ENCODE peak calls at places on chromosomes 3 and 15, in eight cellular contexts. C is neural progenitor cell, X is GM23338, D is hepatocyte, G is astrocyte, H is HepG2, V is MM.1S, F is PC-3. Y is an unnamed sample. For H3K79me2, the result is how much of the 10 kb centered on the place peaks cover.

GRCh38 chr3:49305608-49306007 is 28.6 kb upstream of the C3orf62 start:
- DNase-seq in D (no peak), H (no peak), G (no peak), F (no peak), X (no peak), C (no peak), V (no peak), Y (no peak)

GRCh38 chr3:63864008-63864871 is 573 bp downstream of the ATXN7 start:
- DNase-seq in X (peak), C (no peak), G (no peak), H (no peak), D (peak), F (no peak), V (peak), Y (no peak)

GRCh38 chr3:43294975-43295374 is 8.6 kb downstream of the SNRK start:
- DNase-seq in F (no peak), H (peak), C (no peak), V (no peak), G (peak), X (no peak), D (no peak), Y (no peak)

GRCh38 chr3:3189102-3189727 is 9.7 kb upstream of the CRBN start:
- DNase-seq in F (no peak), C (no peak), G (peak), V (no peak), D (peak), X (no peak), H (no peak), Y (no peak)

GRCh38 chr3:188349276-188349962 is 195.5 kb downstream of the LPP start:
- DNase-seq in G (peak), C (peak), X (peak), H (no peak), D (no peak), F (peak), V (no peak), Y (no peak)

GRCh38 chr15:88255109-88255495 is 1.4 kb downstream of the NTRK3 start:
- DNase-seq in X (peak), H (no peak), F (no peak), G (no peak), C (no peak), V (no peak), D (no peak), Y (no peak)

GRCh38 chr3:172056416-172056815 is 17.0 kb downstream of the FNDC3B start:
- DNase-seq in H (no peak), V (no peak), F (no peak), G (no peak), C (no peak), D (no peak), X (no peak), Y (no peak)

GRCh38 chr3:141240290-141241247 is 8.9 kb downstream of the PXYLP1 start:
- DNase-seq in C (no peak), H (no peak), V (no peak), G (peak), X (no peak), F (no peak), D (no peak), Y (peak)

GRCh38 chr3:125121246-125122010 is 65.6 kb upstream of the HEG1 start:
- DNase-seq in F (no peak), G (no peak), V (no peak), H (no peak), X (no peak), D (no peak), C (no peak), Y (no peak)

GRCh38 chr3:160771811-160772459 is 15.9 kb downstream of the PPM1L start:
- DNase-seq in F (no peak), C (no peak), G (no peak), D (peak), V (no peak), H (no peak), X (no peak), Y (no peak)

GRCh38 chr15:58362262-58362922 is 69.4 kb upstream of the LIPC start:
- DNase-seq in G (no peak), D (no peak), C (no peak), F (no peak), V (no peak), H (no peak), X (no peak), Y (no peak)

GRCh38 chr3:13705702-13706280 is 156.9 kb downstream of the FBLN2 start:
- DNase-seq in F (no peak), X (no peak), H (no peak), V (no peak), G (no peak), D (no peak), C (no peak), Y (no peak)

GRCh38 chr15:49042165-49042564 is 4.1 kb downstream of the SECISBP2L start:
- DNase-seq in H (no peak), F (no peak), C (no peak), D (no peak), G (no peak), V (no peak), X (no peak), Y (no peak)

GRCh38 chr3:160331127-160331937 is 67.7 kb downstream of the IFT80 start:
- DNase-seq in H (peak), C (no peak), D (peak), F (peak), V (no peak), G (peak), X (no peak), Y (no peak)

GRCh38 chr3:43371494-43371893 is 85.2 kb downstream of the SNRK start:
- DNase-seq in V (no peak), D (no peak), F (no peak), G (no peak), H (no peak), C (no peak), X (no peak), Y (no peak)

GRCh38 chr3:58536501-58537411 is at the start of gene ACOX2:
- DNase-seq in D (peak), C (no peak), V (no peak), G (peak), F (no peak), H (no peak), X (no peak), Y (no peak)

GRCh38 chr3:908839-909238 is 184.0 kb upstream of the CNTN6 start:
- DNase-seq in D (peak), H (no peak), V (no peak), G (no peak), F (no peak), X (peak), C (peak), Y (no peak)

GRCh38 chr15:36365963-36366362 is 213.5 kb upstream of the CDIN1 start:
- DNase-seq in X (no peak), G (no peak), H (no peak), F (no peak), V (no peak), C (no peak), D (no peak), Y (no peak)

GRCh38 chr3:158768361-158768787 is 33.5 kb upstream of the MFSD1 start:
- DNase-seq in X (peak), H (peak), V (no peak), C (peak), G (peak), F (peak), D (peak), Y (peak)

GRCh38 chr15:77032647-77033416 is 37.9 kb downstream of the PSTPIP1 start:
- DNase-seq in X (no peak), D (no peak), H (no peak), G (no peak), F (no peak), V (no peak), C (no peak), Y (no peak)

GRCh38 chr3:193816656-193817311 is 223.8 kb downstream of the OPA1 start:
- DNase-seq in D (peak), C (peak), H (no peak), F (no peak), X (peak), V (no peak), G (peak), Y (peak)

GRCh38 chr3:160735801-160736200 is 20.2 kb upstream of the PPM1L start:
- DNase-seq in D (peak), H (no peak), V (no peak), G (no peak), C (no peak), X (no peak), F (no peak), Y (no peak)

GRCh38 chr3:110343376-110343775 is 728.2 kb upstream of the NECTIN3 start:
- DNase-seq in D (peak), V (no peak), X (no peak), H (no peak), C (peak), F (peak), G (peak), Y (peak)

GRCh38 chr15:100695048-100695447 is 92.7 kb downstream of the ASB7 start:
- DNase-seq in V (no peak), C (no peak), H (no peak), F (no peak), G (no peak), X (no peak), D (no peak), Y (no peak)

GRCh38 chr15:48330045-48330840 is 986 bp upstream of the DUT start:
- DNase-seq in C (no peak), X (peak), V (no peak), D (no peak), F (peak), H (no peak), G (peak), Y (peak)

GRCh38 chr3:97810779-97811390 is 10.9 kb upstream of the CRYBG3 start:
- DNase-seq in G (no peak), D (no peak), V (no peak), H (no peak), F (peak), C (no peak), X (no peak), Y (no peak)

GRCh38 chr3:187360087-187360486 is 8.1 kb upstream of the RTP4 start:
- DNase-seq in C (peak), V (no peak), D (no peak), H (no peak), X (peak), F (no peak), G (no peak), Y (no peak)

GRCh38 chr15:76342382-76343201 is 6.0 kb downstream of the ISL2 start:
- DNase-seq in H (no peak), C (peak), D (peak), F (no peak), G (no peak), V (no peak), X (peak), Y (no peak)

GRCh38 chr3:11826628-11827265 is 19.9 kb downstream of the TAMM41 start:
- DNase-seq in G (peak), C (no peak), X (no peak), F (no peak), V (no peak), H (no peak), D (no peak), Y (no peak)

GRCh38 chr15:78213425-78213750 is 21.0 kb downstream of the ACSBG1 start:
- DNase-seq in F (no peak), D (no peak), V (no peak), G (no peak), X (no peak), H (no peak), C (no peak), Y (no peak)

DNA sequence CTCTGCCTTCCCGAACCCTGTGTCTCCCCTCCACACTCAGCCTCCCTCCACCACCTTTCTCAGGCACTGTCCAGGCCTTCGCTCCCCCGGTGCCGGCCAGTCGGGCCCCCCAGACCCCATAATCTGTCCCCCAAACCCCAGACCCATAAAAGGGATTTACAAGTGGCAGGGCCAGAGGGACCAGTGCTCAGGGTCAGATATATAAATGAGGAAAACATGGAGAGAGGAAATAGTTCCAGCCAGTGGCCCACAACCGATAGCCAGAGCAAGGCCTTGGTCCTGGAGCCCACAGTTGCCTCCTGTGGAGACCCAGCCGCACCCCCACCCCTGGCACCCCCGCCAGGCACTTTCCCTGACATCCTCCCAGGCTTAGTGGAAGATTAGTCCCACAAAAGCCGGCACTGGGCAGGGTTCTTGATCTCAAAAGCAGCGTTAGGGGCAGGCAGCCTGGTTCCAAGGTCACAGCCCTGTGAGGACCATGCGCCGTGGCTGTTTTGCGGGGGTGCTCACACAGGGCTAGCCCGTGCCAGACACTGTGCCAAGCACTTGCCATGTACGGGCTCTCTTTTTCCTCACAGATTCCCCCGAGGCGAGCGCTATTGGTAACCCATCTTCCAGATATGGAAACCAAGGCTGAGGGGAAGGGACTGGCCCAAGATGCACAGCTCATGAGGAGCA is 1.1 kb upstream of the PLXND1 start:
- DNase-seq in V (no peak), C (no peak), X (no peak), D (no peak), G (no peak), F (no peak), H (no peak), Y (no peak)
- TF ChIP-seq EZH2 in V (no peak), C (no peak), X (no peak), D (no peak), G (no peak), F (no peak), H (no peak), Y (no peak)

GRCh38 chr15:85598203-85598602 is 196.5 kb downstream of the KLHL25 start:
- DNase-seq in D (no peak), H (no peak), F (no peak), V (no peak), C (no peak), G (peak), X (no peak), Y (no peak)

GRCh38 chr15:85595804-85596536 is 198.8 kb downstream of the KLHL25 start:
- DNase-seq in X (no peak), C (no peak), V (no peak), H (no peak), G (no peak), D (no peak), F (peak), Y (no peak)

GRCh38 chr15:85598718-85599398 is 195.9 kb downstream of the KLHL25 start:
- DNase-seq in H (no peak), F (no peak), G (no peak), V (no peak), D (no peak), X (no peak), C (peak), Y (no peak)

GRCh38 chr15:85600001-85600400 is 194.7 kb downstream of the KLHL25 start:
- DNase-seq in X (no peak), D (no peak), C (no peak), F (no peak), V (no peak), H (no peak), G (no peak), Y (no peak)

DNA sequence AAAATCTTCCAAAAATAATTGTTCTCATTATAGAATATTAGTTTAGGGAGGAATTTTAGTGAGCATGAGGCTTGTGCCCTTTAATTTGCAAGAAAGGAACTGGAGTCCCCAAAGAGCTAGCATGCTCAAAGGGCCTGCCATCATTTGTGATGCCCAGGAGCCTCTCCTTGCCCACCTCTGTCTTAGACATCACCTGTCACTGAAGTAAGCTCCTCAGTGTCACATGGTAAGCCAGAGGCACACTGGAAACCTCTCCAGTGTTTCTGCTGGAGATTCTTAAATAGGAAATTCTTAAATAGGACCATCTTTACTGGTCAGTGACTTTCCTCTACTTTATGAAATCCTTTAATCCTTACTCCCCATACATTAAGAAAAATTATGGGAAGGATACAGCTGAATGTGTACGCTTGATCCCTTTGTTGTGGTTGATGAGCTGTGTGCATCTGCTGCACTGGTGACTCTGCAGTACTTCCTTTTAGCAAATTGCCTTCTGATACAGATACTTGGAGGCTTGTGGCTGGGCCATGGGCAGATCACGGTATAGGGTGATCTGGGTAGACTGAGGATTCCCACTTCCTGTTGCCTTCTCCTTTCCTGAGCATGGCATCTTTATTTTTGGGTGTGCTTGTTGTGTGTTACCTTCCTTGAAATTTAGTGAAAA is 197.4 kb downstream of the KLHL25 start:
- DNase-seq in V (no peak), G (no peak), C (no peak), H (no peak), X (no peak), F (no peak), D (no peak), Y (no peak)
- H3K79me2 ChIP-seq in V (under half), G (under half), C (under half), H (under half), X (under half), F (under half), D (half or more), Y (under half)

GRCh38 chr3:17861476-17861875 is 119.0 kb upstream of the TBC1D5 start:
- DNase-seq in X (no peak), C (no peak), H (no peak), D (no peak), G (no peak), V (no peak), F (no peak), Y (no peak)
- H3K27ac ChIP-seq in X (peak), C (peak), H (no peak), D (peak), G (no peak), V (no peak), F (no peak), Y (no peak)

GRCh38 chr15:65420975-65421359 is 1.8 kb downstream of the IGDCC4 start:
- DNase-seq in D (no peak), F (no peak), G (no peak), C (no peak), H (no peak), V (no peak), X (no peak), Y (no peak)

GRCh38 chr15:65423977-65424679 is 1.4 kb upstream of the IGDCC4 start:
- DNase-seq in X (peak), H (no peak), C (no peak), F (peak), V (no peak), G (peak), D (no peak), Y (no peak)

GRCh38 chr15:65418596-65418995 is 4.2 kb downstream of the IGDCC4 start:
- DNase-seq in V (no peak), F (no peak), X (no peak), D (no peak), H (no peak), G (no peak), C (no peak), Y (no peak)

GRCh38 chr15:65423150-65423976 is 616 bp upstream of the IGDCC4 start:
- DNase-seq in H (no peak), G (no peak), F (no peak), V (no peak), D (no peak), C (peak), X (peak), Y (no peak)

DNA sequence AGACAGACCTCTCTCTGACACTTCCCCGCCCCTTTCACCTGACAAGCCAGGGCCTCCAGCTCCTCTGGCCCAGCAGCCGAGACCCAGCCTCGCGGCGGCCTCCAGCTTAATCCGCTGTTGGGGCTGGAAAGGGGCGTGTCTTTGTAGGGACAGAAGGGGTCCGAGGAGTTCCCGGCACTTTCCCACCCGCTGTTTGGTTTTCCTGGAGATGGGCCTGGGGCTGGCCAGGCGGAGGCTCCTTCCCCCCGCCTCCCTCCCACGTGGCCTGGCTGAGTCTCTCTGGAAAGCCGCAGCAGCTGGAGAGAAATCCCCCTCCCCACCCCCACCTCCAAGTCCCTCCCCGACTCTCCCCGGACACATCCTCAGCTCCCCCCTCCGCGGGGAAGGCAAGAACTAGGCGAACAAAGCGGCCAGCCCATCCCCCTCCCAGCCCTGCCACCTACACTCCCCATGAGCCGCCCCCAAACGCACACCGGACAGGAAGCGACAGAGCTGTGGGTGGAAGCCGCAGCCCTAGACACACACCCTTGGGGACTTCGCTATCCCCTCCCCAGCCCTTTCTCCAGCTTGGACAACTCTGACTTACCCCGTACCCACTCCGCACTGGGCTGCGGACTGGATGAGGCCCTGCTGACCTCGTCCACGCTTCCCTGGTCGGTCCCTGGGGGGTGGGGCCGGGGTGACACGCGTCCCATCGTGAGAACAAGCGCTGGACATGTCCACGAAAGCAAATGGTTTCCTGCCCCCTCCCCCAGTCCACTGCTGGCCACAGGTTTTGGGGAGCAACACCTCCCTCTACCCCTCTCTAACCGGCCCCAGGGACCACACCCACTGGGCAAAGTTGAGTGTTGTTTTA is 1.2 kb downstream of the IGDCC4 start:
- DNase-seq in C (peak), D (peak), F (peak), V (no peak), H (no peak), X (peak), G (peak), Y (no peak)
- TF ChIP-seq EZH2 in C (no peak), D (no peak), F (no peak), V (no peak), H (no peak), X (no peak), G (peak), Y (no peak)

GRCh38 chr3:46061108-46061507 is 33.8 kb upstream of the XCR1 start:
- DNase-seq in F (no peak), D (no peak), H (no peak), C (no peak), X (no peak), G (no peak), V (no peak), Y (no peak)

GRCh38 chr3:46056686-46057085 is 29.4 kb upstream of the XCR1 start:
- DNase-seq in D (no peak), F (peak), C (no peak), H (no peak), V (no peak), G (no peak), X (no peak), Y (no peak)

GRCh38 chr3:46058981-46059380 is 31.7 kb upstream of the XCR1 start:
- DNase-seq in G (no peak), X (no peak), H (no peak), V (no peak), D (no peak), C (no peak), F (no peak), Y (no peak)

GRCh38 chr3:46059432-46059831 is 32.1 kb upstream of the XCR1 start:
- DNase-seq in G (no peak), H (no peak), X (no peak), D (no peak), V (no peak), F (no peak), C (no peak), Y (no peak)

DNA sequence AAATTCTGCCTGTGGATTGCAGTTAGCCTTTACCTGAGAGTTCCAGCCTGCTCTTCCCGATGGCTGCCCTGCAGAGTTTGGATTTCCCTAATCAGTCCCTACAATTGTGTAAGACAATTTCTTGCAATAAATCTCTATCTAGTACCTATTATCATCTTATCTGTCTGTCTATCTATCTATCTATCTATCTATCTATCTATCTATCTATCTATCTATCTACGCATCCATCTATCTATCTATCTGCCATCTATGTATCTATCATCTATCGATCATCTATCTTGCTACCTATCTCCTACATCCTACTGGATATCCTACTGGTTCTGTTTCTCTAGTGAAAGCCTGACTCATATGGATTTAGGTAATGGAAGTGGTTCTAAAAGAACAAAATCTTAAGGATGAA is 30.4 kb upstream of the XCR1 start:
- DNase-seq in H (no peak), V (no peak), F (no peak), G (no peak), X (no peak), D (no peak), C (no peak), Y (no peak)
- H3K79me2 ChIP-seq in H (under half), V (under half), F (under half), G (under half), X (under half), D (under half), C (under half), Y (under half)

GRCh38 chr3:170437151-170437550 is 18.5 kb downstream of the CLDN11 start:
- DNase-seq in G (no peak), X (no peak), C (no peak), V (no peak), H (no peak), D (no peak), F (no peak), Y (no peak)
- H3K27ac ChIP-seq in G (no peak), X (no peak), C (no peak), V (no peak), H (no peak), D (no peak), F (no peak), Y (no peak)